ENCODE peak calls at places on chromosome 18, in five cellular contexts. One of them, this sample, is unnamed. For H3K9me3 and H3K4me1, the result is how much of the 10 kb centered on the place peaks cover.

GRCh38 chr18:8091042-8091441 is 518.2 kb upstream of the RAB12 start:
- DNase-seq in ovary: no peak
- DNase-seq in neural progenitor cell: no peak
- DNase-seq in Karpas-422: no peak
- DNase-seq in uterus: no peak
- DNase-seq in this sample: no peak

GRCh38 chr18:79806976-79807841 is 9.5 kb downstream of the KCNG2 start:
- DNase-seq in ovary: no peak
- DNase-seq in neural progenitor cell: no peak
- DNase-seq in Karpas-422: no peak
- DNase-seq in uterus: no peak
- DNase-seq in this sample: no peak

GRCh38 chr18:48879008-48879431 is 71.7 kb downstream of the SMAD7 start:
- DNase-seq in Karpas-422: no peak
- DNase-seq in ovary: no peak
- DNase-seq in neural progenitor cell: no peak
- DNase-seq in uterus: no peak
- DNase-seq in this sample: peak

GRCh38 chr18:22422909-22423548 is 5.3 kb upstream of the CTAGE1 start:
- DNase-seq in neural progenitor cell: no peak
- DNase-seq in uterus: peak
- DNase-seq in ovary: no peak
- DNase-seq in Karpas-422: no peak
- DNase-seq in this sample: peak

GRCh38 chr18:46459789-46460455 is 197.1 kb downstream of the LOXHD1 start:
- DNase-seq in neural progenitor cell: peak
- DNase-seq in uterus: no peak
- DNase-seq in Karpas-422: no peak
- DNase-seq in ovary: no peak
- DNase-seq in this sample: no peak

GRCh38 chr18:10563886-10564285 is 38.1 kb downstream of the NAPG start:
- DNase-seq in Karpas-422: no peak
- DNase-seq in neural progenitor cell: no peak
- DNase-seq in ovary: no peak
- DNase-seq in uterus: no peak
- DNase-seq in this sample: peak

GRCh38 chr18:31723998-31724711 is 36.5 kb downstream of the SLC25A52 start:
- DNase-seq in Karpas-422: no peak
- DNase-seq in uterus: peak
- DNase-seq in ovary: peak
- DNase-seq in neural progenitor cell: no peak
- DNase-seq in this sample: peak

GRCh38 chr18:79664525-79665125 is 15.0 kb upstream of the CTDP1 start:
- DNase-seq in uterus: no peak
- DNase-seq in ovary: no peak
- DNase-seq in neural progenitor cell: no peak
- DNase-seq in Karpas-422: no peak
- DNase-seq in this sample: no peak

GRCh38 chr18:3139406-3139805 is 80.4 kb downstream of the MYOM1 start:
- DNase-seq in neural progenitor cell: no peak
- DNase-seq in ovary: no peak
- DNase-seq in Karpas-422: no peak
- DNase-seq in uterus: no peak
- DNase-seq in this sample: no peak

GRCh38 chr18:777021-777420 is 35.0 kb downstream of the YES1 start:
- DNase-seq in neural progenitor cell: no peak
- DNase-seq in ovary: no peak
- DNase-seq in Karpas-422: no peak
- DNase-seq in uterus: no peak
- DNase-seq in this sample: no peak

GRCh38 chr18:24987271-24987932 is 364.6 kb downstream of the ZNF521 start:
- DNase-seq in neural progenitor cell: peak
- DNase-seq in ovary: no peak
- DNase-seq in Karpas-422: no peak
- DNase-seq in uterus: peak
- DNase-seq in this sample: peak

GRCh38 chr18:63575680-63576079 is 11.5 kb upstream of the SERPINB13 start:
- DNase-seq in Karpas-422: no peak
- DNase-seq in ovary: no peak
- DNase-seq in uterus: no peak
- DNase-seq in neural progenitor cell: no peak
- DNase-seq in this sample: no peak

GRCh38 chr18:74728586-74728985 is 130.9 kb downstream of the ZNF407 start:
- DNase-seq in ovary: no peak
- DNase-seq in Karpas-422: no peak
- DNase-seq in uterus: no peak
- DNase-seq in neural progenitor cell: no peak
- DNase-seq in this sample: no peak

GRCh38 chr18:54357082-54357659 is 487 bp downstream of the STARD6 start:
- DNase-seq in ovary: no peak
- DNase-seq in Karpas-422: no peak
- DNase-seq in neural progenitor cell: no peak
- DNase-seq in uterus: peak
- DNase-seq in this sample: no peak

GRCh38 chr18:3538456-3538855 is 88.5 kb downstream of the TGIF1 start:
- DNase-seq in uterus: no peak
- DNase-seq in ovary: no peak
- DNase-seq in neural progenitor cell: no peak
- DNase-seq in Karpas-422: no peak
- DNase-seq in this sample: no peak

GRCh38 chr18:31685097-31686082 is 1.0 kb upstream of the B4GALT6 start:
- DNase-seq in ovary: peak
- DNase-seq in uterus: peak
- DNase-seq in Karpas-422: peak
- DNase-seq in neural progenitor cell: peak
- DNase-seq in this sample: peak

GRCh38 chr18:8839285-8839684 is 133.9 kb downstream of the MTCL1 start:
- DNase-seq in Karpas-422: no peak
- DNase-seq in ovary: peak
- DNase-seq in uterus: no peak
- DNase-seq in neural progenitor cell: no peak
- DNase-seq in this sample: peak

GRCh38 chr18:62249478-62250097 is 62.5 kb downstream of the RELCH start:
- DNase-seq in Karpas-422: peak
- DNase-seq in ovary: peak
- DNase-seq in neural progenitor cell: peak
- DNase-seq in uterus: peak
- DNase-seq in this sample: peak

GRCh38 chr18:43486462-43486861 is 209.2 kb upstream of the SYT4 start:
- DNase-seq in Karpas-422: no peak
- DNase-seq in ovary: no peak
- DNase-seq in uterus: no peak
- DNase-seq in neural progenitor cell: peak
- DNase-seq in this sample: no peak

GRCh38 chr18:5073026-5073944 is 123.8 kb downstream of the AKAIN1 start:
- DNase-seq in uterus: no peak
- DNase-seq in Karpas-422: peak
- DNase-seq in neural progenitor cell: peak
- DNase-seq in ovary: no peak
- DNase-seq in this sample: no peak

GRCh38 chr18:11807233-11807632 is 44.0 kb upstream of the CHMP1B start:
- DNase-seq in uterus: no peak
- DNase-seq in ovary: no peak
- DNase-seq in neural progenitor cell: no peak
- DNase-seq in Karpas-422: no peak
- DNase-seq in this sample: no peak

GRCh38 chr18:21740474-21740723 is 193 bp upstream of the MIB1 start:
- DNase-seq in uterus: peak
- DNase-seq in neural progenitor cell: no peak
- DNase-seq in ovary: no peak
- DNase-seq in Karpas-422: peak
- DNase-seq in this sample: peak

GRCh38 chr18:48842259-48843061 is 108.3 kb downstream of the SMAD7 start:
- DNase-seq in Karpas-422: no peak
- DNase-seq in uterus: peak
- DNase-seq in ovary: no peak
- DNase-seq in neural progenitor cell: no peak
- DNase-seq in this sample: peak

GRCh38 chr18:8962906-8963635 is 139.4 kb upstream of the NDUFV2 start:
- DNase-seq in neural progenitor cell: no peak
- DNase-seq in ovary: no peak
- DNase-seq in uterus: no peak
- DNase-seq in Karpas-422: no peak
- DNase-seq in this sample: no peak

GRCh38 chr18:76450452-76450851 is 44.6 kb downstream of the ZNF516 start:
- DNase-seq in neural progenitor cell: no peak
- DNase-seq in ovary: peak
- DNase-seq in Karpas-422: no peak
- DNase-seq in uterus: no peak
- DNase-seq in this sample: no peak

GRCh38 chr18:32439241-32439640 is 31.4 kb downstream of the GAREM1 start:
- DNase-seq in ovary: no peak
- DNase-seq in uterus: no peak
- DNase-seq in Karpas-422: no peak
- DNase-seq in neural progenitor cell: no peak
- DNase-seq in this sample: no peak

GRCh38 chr18:10381951-10382350 is 72.5 kb upstream of the APCDD1 start:
- DNase-seq in uterus: no peak
- DNase-seq in ovary: no peak
- DNase-seq in neural progenitor cell: no peak
- DNase-seq in Karpas-422: no peak
- DNase-seq in this sample: no peak

GRCh38 chr18:9631814-9632496 is 17.6 kb upstream of the PPP4R1 start:
- DNase-seq in ovary: no peak
- DNase-seq in neural progenitor cell: no peak
- DNase-seq in uterus: no peak
- DNase-seq in Karpas-422: peak
- DNase-seq in this sample: no peak

GRCh38 chr18:52160652-52161051 is 179.3 kb upstream of the DCC start:
- DNase-seq in Karpas-422: no peak
- DNase-seq in neural progenitor cell: no peak
- DNase-seq in uterus: no peak
- DNase-seq in ovary: no peak
- DNase-seq in this sample: no peak

GRCh38 chr18:59715445-59715844 is 18.2 kb upstream of the CCBE1 start:
- DNase-seq in uterus: no peak
- DNase-seq in neural progenitor cell: no peak
- DNase-seq in Karpas-422: no peak
- DNase-seq in ovary: no peak
- DNase-seq in this sample: no peak

GRCh38 chr18:74142251-74142650 is 5.4 kb downstream of the FBXO15 start:
- DNase-seq in neural progenitor cell: no peak
- DNase-seq in uterus: no peak
- DNase-seq in Karpas-422: no peak
- DNase-seq in ovary: no peak
- DNase-seq in this sample: no peak

GRCh38 chr18:42114310-42114943 is 159.4 kb downstream of the PIK3C3 start:
- DNase-seq in neural progenitor cell: peak
- DNase-seq in uterus: peak
- DNase-seq in Karpas-422: peak
- DNase-seq in ovary: peak
- DNase-seq in this sample: peak

GRCh38 chr18:33062834-33063364 is 290.1 kb upstream of the KLHL14 start:
- DNase-seq in neural progenitor cell: no peak
- DNase-seq in uterus: no peak
- DNase-seq in ovary: no peak
- DNase-seq in Karpas-422: no peak
- DNase-seq in this sample: peak

GRCh38 chr18:41763361-41763760 is 191.7 kb upstream of the PIK3C3 start:
- DNase-seq in ovary: no peak
- DNase-seq in neural progenitor cell: no peak
- DNase-seq in uterus: no peak
- DNase-seq in Karpas-422: no peak
- DNase-seq in this sample: no peak

GRCh38 chr18:50636366-50637057 is 76.6 kb downstream of the MAPK4 start:
- DNase-seq in neural progenitor cell: no peak
- DNase-seq in uterus: no peak
- DNase-seq in ovary: no peak
- DNase-seq in Karpas-422: no peak
- DNase-seq in this sample: no peak
- H3K4me3 ChIP-seq in neural progenitor cell: no peak
- H3K4me3 ChIP-seq in uterus: no peak
- H3K4me3 ChIP-seq in ovary: no peak
- H3K4me3 ChIP-seq in Karpas-422: no peak
- H3K4me3 ChIP-seq in this sample: no peak

GRCh38 chr18:38406625-38407024 is 841.0 kb upstream of the CELF4 start:
- DNase-seq in Karpas-422: no peak
- DNase-seq in uterus: no peak
- DNase-seq in neural progenitor cell: no peak
- DNase-seq in ovary: no peak
- DNase-seq in this sample: no peak
- H3K9me3 ChIP-seq in Karpas-422: under half
- H3K9me3 ChIP-seq in uterus: under half
- H3K9me3 ChIP-seq in neural progenitor cell: under half
- H3K9me3 ChIP-seq in ovary: under half
- H3K9me3 ChIP-seq in this sample: under half

GRCh38 chr18:13581496-13581895 is 144.9 kb downstream of the FAM210A start:
- DNase-seq in ovary: no peak
- DNase-seq in uterus: no peak
- DNase-seq in neural progenitor cell: no peak
- DNase-seq in Karpas-422: peak
- DNase-seq in this sample: no peak

GRCh38 chr18:13580351-13580750 is 146.0 kb downstream of the FAM210A start:
- DNase-seq in Karpas-422: no peak
- DNase-seq in neural progenitor cell: no peak
- DNase-seq in uterus: no peak
- DNase-seq in ovary: no peak
- DNase-seq in this sample: no peak

GRCh38 chr18:13583567-13584245 is 142.7 kb downstream of the FAM210A start:
- DNase-seq in neural progenitor cell: peak
- DNase-seq in uterus: no peak
- DNase-seq in Karpas-422: peak
- DNase-seq in ovary: no peak
- DNase-seq in this sample: no peak

GRCh38 chr18:13581055-13581454 is 145.3 kb downstream of the FAM210A start:
- DNase-seq in ovary: no peak
- DNase-seq in Karpas-422: peak
- DNase-seq in neural progenitor cell: no peak
- DNase-seq in uterus: no peak
- DNase-seq in this sample: no peak

GRCh38 chr18:13582283-13582682 is 144.1 kb downstream of the FAM210A start:
- DNase-seq in uterus: no peak
- DNase-seq in neural progenitor cell: no peak
- DNase-seq in Karpas-422: no peak
- DNase-seq in ovary: no peak
- DNase-seq in this sample: no peak
- H3K4me1 ChIP-seq in uterus: under half
- H3K4me1 ChIP-seq in neural progenitor cell: under half
- H3K4me1 ChIP-seq in Karpas-422: half or more
- H3K4me1 ChIP-seq in ovary: under half
- H3K4me1 ChIP-seq in this sample: under half

DNA sequence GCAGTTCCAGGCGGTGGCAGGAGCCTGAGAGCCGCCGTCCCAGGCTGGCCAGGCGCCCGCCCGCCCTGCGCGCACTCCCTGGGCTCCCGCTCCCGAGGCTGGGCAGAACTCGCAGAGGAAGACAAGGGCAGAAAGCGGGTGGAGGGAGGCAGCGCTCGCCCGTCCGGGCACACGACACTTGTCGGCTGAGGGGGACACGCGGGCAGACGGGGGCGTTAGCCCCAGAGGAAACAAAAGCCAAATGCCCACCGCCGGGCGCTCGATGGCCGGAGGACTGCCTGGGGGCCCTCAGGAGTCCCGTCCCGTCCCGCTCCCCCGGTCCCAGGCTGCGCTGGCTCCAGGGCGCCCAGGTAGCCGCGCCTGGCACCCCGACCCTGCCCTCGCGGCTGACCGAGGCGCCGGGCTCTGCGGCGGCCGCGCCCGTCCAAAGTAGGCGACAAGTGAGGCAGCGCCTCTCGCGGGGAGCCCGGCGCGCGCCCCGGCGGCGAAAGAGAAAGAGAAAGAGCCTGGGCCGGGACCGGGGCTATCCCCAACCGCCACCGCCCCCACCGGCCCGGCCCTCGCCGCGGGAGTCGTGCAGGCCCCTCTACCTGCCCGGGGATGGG is 491 bp downstream of the L3MBTL4 start:
- DNase-seq in uterus: peak
- DNase-seq in Karpas-422: no peak
- DNase-seq in neural progenitor cell: peak
- DNase-seq in ovary: peak
- DNase-seq in this sample: peak
- H3K4me3 ChIP-seq in uterus: peak
- H3K4me3 ChIP-seq in Karpas-422: no peak
- H3K4me3 ChIP-seq in neural progenitor cell: peak
- H3K4me3 ChIP-seq in ovary: peak
- H3K4me3 ChIP-seq in this sample: peak

This sample was measured in right cardiac atrium.